ENCODE peak calls at places on chromosomes 5 and 9, in eight cellular contexts. One of them, this sample, is unnamed.

GRCh38 chr9:82208741-82209450 is 220.3 kb downstream of the SPATA31D1 start:
- DNase-seq in activated B cell treated with CpG ODN at 0.5 μM for 24 hours: no peak
- DNase-seq in nephron progenitor cell: no peak
- DNase-seq in HFF-Myc: no peak
- DNase-seq in upper lobe of right lung: no peak
- DNase-seq in HL-60: no peak
- DNase-seq in stomach: no peak
- DNase-seq in AG04450: no peak
- DNase-seq in this sample: no peak

GRCh38 chr5:947626-948471 is 55.2 kb downstream of the TRIP13 start:
- DNase-seq in upper lobe of right lung: no peak
- DNase-seq in HL-60: no peak
- DNase-seq in nephron progenitor cell: no peak
- DNase-seq in HFF-Myc: no peak
- DNase-seq in stomach: no peak
- DNase-seq in activated B cell treated with CpG ODN at 0.5 μM for 24 hours: no peak
- DNase-seq in AG04450: no peak
- DNase-seq in this sample: no peak

GRCh38 chr9:87093777-87094176 is 146.5 kb upstream of the GAS1 start:
- DNase-seq in nephron progenitor cell: no peak
- DNase-seq in activated B cell treated with CpG ODN at 0.5 μM for 24 hours: no peak
- DNase-seq in upper lobe of right lung: no peak
- DNase-seq in stomach: no peak
- DNase-seq in HL-60: no peak
- DNase-seq in HFF-Myc: no peak
- DNase-seq in AG04450: no peak
- DNase-seq in this sample: no peak

GRCh38 chr9:15513335-15513734 is 2.6 kb upstream of the PSIP1 start:
- DNase-seq in nephron progenitor cell: no peak
- DNase-seq in upper lobe of right lung: no peak
- DNase-seq in HFF-Myc: no peak
- DNase-seq in HL-60: no peak
- DNase-seq in activated B cell treated with CpG ODN at 0.5 μM for 24 hours: no peak
- DNase-seq in AG04450: no peak
- DNase-seq in stomach: no peak
- DNase-seq in this sample: no peak

GRCh38 chr5:100519075-100519474 is 16.1 kb upstream of the FAM174A start:
- DNase-seq in stomach: no peak
- DNase-seq in HFF-Myc: no peak
- DNase-seq in AG04450: no peak
- DNase-seq in upper lobe of right lung: no peak
- DNase-seq in activated B cell treated with CpG ODN at 0.5 μM for 24 hours: no peak
- DNase-seq in HL-60: no peak
- DNase-seq in nephron progenitor cell: no peak
- DNase-seq in this sample: no peak

GRCh38 chr5:116908537-116908936 is 333.9 kb upstream of the SEMA6A start:
- DNase-seq in HFF-Myc: no peak
- DNase-seq in activated B cell treated with CpG ODN at 0.5 μM for 24 hours: no peak
- DNase-seq in AG04450: no peak
- DNase-seq in upper lobe of right lung: no peak
- DNase-seq in HL-60: no peak
- DNase-seq in nephron progenitor cell: no peak
- DNase-seq in stomach: no peak
- DNase-seq in this sample: no peak

GRCh38 chr5:172554562-172554961 is 86.5 kb upstream of the NEURL1B start:
- DNase-seq in HL-60: no peak
- DNase-seq in HFF-Myc: no peak
- DNase-seq in upper lobe of right lung: no peak
- DNase-seq in AG04450: no peak
- DNase-seq in activated B cell treated with CpG ODN at 0.5 μM for 24 hours: no peak
- DNase-seq in stomach: no peak
- DNase-seq in nephron progenitor cell: no peak
- DNase-seq in this sample: no peak

GRCh38 chr5:5782402-5782801 is 359.9 kb downstream of the ICE1 start:
- DNase-seq in activated B cell treated with CpG ODN at 0.5 μM for 24 hours: no peak
- DNase-seq in AG04450: no peak
- DNase-seq in stomach: no peak
- DNase-seq in HFF-Myc: no peak
- DNase-seq in nephron progenitor cell: no peak
- DNase-seq in HL-60: no peak
- DNase-seq in upper lobe of right lung: no peak
- DNase-seq in this sample: no peak

GRCh38 chr5:160245506-160246100 is 16.3 kb downstream of the FABP6 start:
- DNase-seq in HFF-Myc: no peak
- DNase-seq in activated B cell treated with CpG ODN at 0.5 μM for 24 hours: no peak
- DNase-seq in AG04450: no peak
- DNase-seq in upper lobe of right lung: no peak
- DNase-seq in stomach: no peak
- DNase-seq in nephron progenitor cell: peak
- DNase-seq in HL-60: no peak
- DNase-seq in this sample: no peak

GRCh38 chr9:131812116-131812790 is 72.4 kb upstream of the RAPGEF1 start:
- DNase-seq in HL-60: no peak
- DNase-seq in activated B cell treated with CpG ODN at 0.5 μM for 24 hours: no peak
- DNase-seq in AG04450: no peak
- DNase-seq in upper lobe of right lung: no peak
- DNase-seq in nephron progenitor cell: no peak
- DNase-seq in HFF-Myc: no peak
- DNase-seq in stomach: no peak
- DNase-seq in this sample: no peak

GRCh38 chr9:131809941-131810344 is 70.1 kb upstream of the RAPGEF1 start:
- DNase-seq in AG04450: peak
- DNase-seq in activated B cell treated with CpG ODN at 0.5 μM for 24 hours: no peak
- DNase-seq in HL-60: no peak
- DNase-seq in HFF-Myc: peak
- DNase-seq in nephron progenitor cell: no peak
- DNase-seq in stomach: no peak
- DNase-seq in upper lobe of right lung: no peak
- DNase-seq in this sample: no peak

GRCh38 chr9:131811405-131811804 is 71.5 kb upstream of the RAPGEF1 start:
- DNase-seq in stomach: no peak
- DNase-seq in HL-60: no peak
- DNase-seq in upper lobe of right lung: no peak
- DNase-seq in nephron progenitor cell: no peak
- DNase-seq in AG04450: no peak
- DNase-seq in activated B cell treated with CpG ODN at 0.5 μM for 24 hours: no peak
- DNase-seq in HFF-Myc: no peak
- DNase-seq in this sample: no peak

GRCh38 chr9:131813116-131813515 is 73.2 kb upstream of the RAPGEF1 start:
- DNase-seq in upper lobe of right lung: no peak
- DNase-seq in HL-60: no peak
- DNase-seq in HFF-Myc: no peak
- DNase-seq in nephron progenitor cell: no peak
- DNase-seq in AG04450: no peak
- DNase-seq in activated B cell treated with CpG ODN at 0.5 μM for 24 hours: no peak
- DNase-seq in stomach: no peak
- DNase-seq in this sample: no peak

GRCh38 chr9:131810351-131811170 is 70.7 kb upstream of the RAPGEF1 start:
- DNase-seq in nephron progenitor cell: no peak
- DNase-seq in upper lobe of right lung: no peak
- DNase-seq in activated B cell treated with CpG ODN at 0.5 μM for 24 hours: no peak
- DNase-seq in HL-60: no peak
- DNase-seq in stomach: no peak
- DNase-seq in HFF-Myc: no peak
- DNase-seq in AG04450: no peak
- DNase-seq in this sample: no peak
- TF ChIP-seq CTCF in nephron progenitor cell: no peak
- TF ChIP-seq CTCF in upper lobe of right lung: no peak
- TF ChIP-seq CTCF in activated B cell treated with CpG ODN at 0.5 μM for 24 hours: no peak
- TF ChIP-seq CTCF in HL-60: no peak
- TF ChIP-seq CTCF in stomach: no peak
- TF ChIP-seq CTCF in HFF-Myc: no peak
- TF ChIP-seq CTCF in AG04450: no peak
- TF ChIP-seq CTCF in this sample: no peak

GRCh38 chr5:150573867-150574817 is 66.2 kb downstream of the NDST1 start:
- DNase-seq in HL-60: no peak
- DNase-seq in activated B cell treated with CpG ODN at 0.5 μM for 24 hours: no peak
- DNase-seq in HFF-Myc: no peak
- DNase-seq in upper lobe of right lung: no peak
- DNase-seq in stomach: no peak
- DNase-seq in AG04450: no peak
- DNase-seq in nephron progenitor cell: no peak
- DNase-seq in this sample: no peak
- TF ChIP-seq CTCF in HL-60: no peak
- TF ChIP-seq CTCF in activated B cell treated with CpG ODN at 0.5 μM for 24 hours: no peak
- TF ChIP-seq CTCF in HFF-Myc: peak
- TF ChIP-seq CTCF in upper lobe of right lung: no peak
- TF ChIP-seq CTCF in stomach: no peak
- TF ChIP-seq CTCF in AG04450: peak
- TF ChIP-seq CTCF in nephron progenitor cell: no peak
- TF ChIP-seq CTCF in this sample: no peak

DNA sequence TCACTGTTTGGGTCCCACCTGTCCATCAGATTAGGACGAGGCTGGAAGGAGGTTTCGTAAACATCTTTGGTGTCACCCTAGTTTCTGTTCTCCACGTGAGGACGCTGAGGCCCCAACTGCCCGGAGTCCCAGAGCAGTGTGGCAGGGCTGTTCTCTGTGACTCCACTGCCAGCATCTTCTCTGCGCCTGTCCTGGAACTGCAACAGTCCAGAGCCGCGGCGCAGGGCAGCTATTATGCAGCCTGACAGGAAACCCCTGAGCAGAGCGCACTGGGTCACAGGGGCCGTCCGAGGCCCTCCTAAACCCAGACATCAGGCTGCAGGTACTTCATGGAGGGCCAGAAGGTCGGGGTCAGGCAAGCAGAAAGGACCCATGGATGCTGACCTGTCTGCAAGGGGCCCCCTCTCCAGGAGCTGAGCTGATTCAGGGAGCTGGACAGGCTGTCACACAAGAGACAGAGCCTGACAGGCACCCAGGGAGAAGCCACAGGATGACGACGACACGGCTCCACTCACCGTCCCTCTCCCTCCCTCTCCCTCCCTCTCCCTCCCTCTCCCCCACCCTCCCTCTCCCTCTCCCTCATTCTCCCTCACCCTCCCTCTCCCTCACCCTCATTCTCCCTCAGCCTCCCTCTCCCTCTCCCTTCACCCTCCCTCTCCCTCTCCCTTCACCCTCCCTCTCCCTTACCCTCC is 31.7 kb downstream of the DBH start:
- DNase-seq in AG04450: no peak
- DNase-seq in HL-60: no peak
- DNase-seq in HFF-Myc: no peak
- DNase-seq in activated B cell treated with CpG ODN at 0.5 μM for 24 hours: no peak
- DNase-seq in nephron progenitor cell: no peak
- DNase-seq in stomach: no peak
- DNase-seq in upper lobe of right lung: no peak
- DNase-seq in this sample: no peak
- TF ChIP-seq CTCF in AG04450: no peak
- TF ChIP-seq CTCF in HL-60: no peak
- TF ChIP-seq CTCF in HFF-Myc: no peak
- TF ChIP-seq CTCF in activated B cell treated with CpG ODN at 0.5 μM for 24 hours: no peak
- TF ChIP-seq CTCF in nephron progenitor cell: no peak
- TF ChIP-seq CTCF in stomach: no peak
- TF ChIP-seq CTCF in upper lobe of right lung: no peak
- TF ChIP-seq CTCF in this sample: no peak

GRCh38 chr5:79513519-79514390 is at the start of gene HOMER1:
- DNase-seq in nephron progenitor cell: peak
- DNase-seq in upper lobe of right lung: peak
- DNase-seq in HL-60: no peak
- DNase-seq in activated B cell treated with CpG ODN at 0.5 μM for 24 hours: peak
- DNase-seq in AG04450: peak
- DNase-seq in stomach: peak
- DNase-seq in HFF-Myc: no peak
- DNase-seq in this sample: peak

GRCh38 chr5:79511945-79512493 is 1.9 kb downstream of the HOMER1 start:
- DNase-seq in activated B cell treated with CpG ODN at 0.5 μM for 24 hours: no peak
- DNase-seq in HFF-Myc: no peak
- DNase-seq in stomach: no peak
- DNase-seq in HL-60: no peak
- DNase-seq in AG04450: no peak
- DNase-seq in nephron progenitor cell: no peak
- DNase-seq in upper lobe of right lung: no peak
- DNase-seq in this sample: no peak

GRCh38 chr5:79516986-79517385 is 3.1 kb upstream of the HOMER1 start:
- DNase-seq in HFF-Myc: no peak
- DNase-seq in stomach: no peak
- DNase-seq in upper lobe of right lung: no peak
- DNase-seq in nephron progenitor cell: no peak
- DNase-seq in HL-60: no peak
- DNase-seq in AG04450: no peak
- DNase-seq in activated B cell treated with CpG ODN at 0.5 μM for 24 hours: no peak
- DNase-seq in this sample: no peak

GRCh38 chr5:79512692-79513518 is 1.0 kb downstream of the HOMER1 start:
- DNase-seq in stomach: no peak
- DNase-seq in activated B cell treated with CpG ODN at 0.5 μM for 24 hours: no peak
- DNase-seq in upper lobe of right lung: no peak
- DNase-seq in nephron progenitor cell: peak
- DNase-seq in AG04450: no peak
- DNase-seq in HFF-Myc: no peak
- DNase-seq in HL-60: no peak
- DNase-seq in this sample: no peak

GRCh38 chr5:79514391-79515105 is 614 bp upstream of the HOMER1 start:
- DNase-seq in activated B cell treated with CpG ODN at 0.5 μM for 24 hours: peak
- DNase-seq in HL-60: peak
- DNase-seq in upper lobe of right lung: peak
- DNase-seq in nephron progenitor cell: peak
- DNase-seq in AG04450: peak
- DNase-seq in stomach: peak
- DNase-seq in HFF-Myc: peak
- DNase-seq in this sample: peak
- TF ChIP-seq CTCF in activated B cell treated with CpG ODN at 0.5 μM for 24 hours: no peak
- TF ChIP-seq CTCF in HL-60: no peak
- TF ChIP-seq CTCF in upper lobe of right lung: no peak
- TF ChIP-seq CTCF in nephron progenitor cell: no peak
- TF ChIP-seq CTCF in AG04450: no peak
- TF ChIP-seq CTCF in stomach: no peak
- TF ChIP-seq CTCF in HFF-Myc: no peak
- TF ChIP-seq CTCF in this sample: no peak

This sample was measured in omental fat pad.